ENCODE peak calls at places on chromosomes 5 and 9, in five cellular contexts. W is epithelial cell of prostate, T is SW480, S is GM23338, O is GM13977. A is an unnamed sample.

GRCh38 chr9:36151306-36152210 is 15.0 kb downstream of the GLIPR2 start:
- DNase-seq in W (no peak), T (no peak), S (no peak), O (peak; percentile 72), A (no peak)

GRCh38 chr5:99061299-99061698 is 132.5 kb upstream of the CHD1 start:
- DNase-seq in W (no peak), T (peak; percentile 4), S (no peak), O (no peak), A (no peak)

GRCh38 chr9:26326473-26327044 is 566.0 kb downstream of the CAAP1 start:
- DNase-seq in W (no peak), T (peak; percentile 39), S (peak; percentile 78), O (peak; percentile 31), A (peak; percentile 38)

GRCh38 chr9:113505963-113506624 is 42.6 kb downstream of the RGS3 start:
- DNase-seq in W (no peak), T (no peak), S (peak; percentile 46), O (no peak), A (no peak)

GRCh38 chr9:5510991-5511390 is 660 bp downstream of the PDCD1LG2 start:
- DNase-seq in W (no peak), T (no peak), S (no peak), O (no peak), A (no peak)

GRCh38 chr5:150624334-150625163 is 15.9 kb upstream of the SYNPO start:
- DNase-seq in W (no peak), T (peak; percentile 39), S (peak; percentile 71), O (peak; percentile 87), A (no peak)

GRCh38 chr5:167064199-167064811 is 1227.1 kb upstream of the WWC1 start:
- DNase-seq in W (no peak), T (no peak), S (peak; percentile 35), O (no peak), A (no peak)

GRCh38 chr9:114689813-114690212 is 7.8 kb upstream of the TEX48 start:
- DNase-seq in W (no peak), T (no peak), S (no peak), O (no peak), A (no peak)

GRCh38 chr9:8784813-8785212 is 985.2 kb upstream of the DMAC1 start:
- DNase-seq in W (no peak), T (no peak), S (no peak), O (no peak), A (no peak)